ENCODE peak calls at places on chromosome 20, in eight cellular contexts. I is omental fat pad; K is cardiac septum; V is stimulated activated CD4-positive, alpha-beta T cell treated with anti-CD3 and anti-CD28 coated beads, Interleukin-1b, Interleukin-23, amount 100 ng/mL, for 24 hours; E is GM13977; A is amniotic stem cell; J is HL-60; H is right lobe of liver. W is an unnamed sample.

GRCh38 chr20:51860015-51860882 is 57.9 kb upstream of the SALL4 start:
- DNase-seq in A (no peak), I (no peak), V (no peak), K (no peak), E (no peak), H (no peak), J (no peak), W (no peak)

GRCh38 chr20:57048027-57048869 is 218.2 kb downstream of the BMP7 start:
- DNase-seq in V (peak), A (no peak), J (peak), I (no peak), H (no peak), K (no peak), E (peak), W (peak)

GRCh38 chr20:45229264-45230056 is 8.3 kb downstream of the SEMG2 start:
- DNase-seq in E (no peak), I (no peak), H (no peak), A (no peak), K (no peak), V (peak), J (peak), W (no peak)

GRCh38 chr20:45300961-45301360 is 5.7 kb upstream of the RBPJL start:
- DNase-seq in V (peak), A (no peak), E (peak), J (no peak), K (no peak), I (no peak), H (no peak), W (no peak)

GRCh38 chr20:49630396-49630951 is 62.5 kb upstream of the PTGIS start:
- DNase-seq in V (no peak), E (peak), K (no peak), A (no peak), H (no peak), J (no peak), I (no peak), W (no peak)

GRCh38 chr20:13279171-13279570 is 58.1 kb downstream of the ISM1 start:
- DNase-seq in E (no peak), I (no peak), H (no peak), V (no peak), A (no peak), J (no peak), K (no peak), W (no peak)

GRCh38 chr20:24977797-24978196 is 14.8 kb downstream of the APMAP start:
- DNase-seq in A (no peak), J (no peak), K (peak), H (peak), V (no peak), I (no peak), E (no peak), W (peak)

GRCh38 chr20:12598894-12599293 is 409.9 kb upstream of the SPTLC3 start:
- DNase-seq in V (no peak), J (no peak), I (no peak), A (no peak), K (no peak), H (no peak), E (no peak), W (no peak)

GRCh38 chr20:57897156-57897874 is 187.5 kb upstream of the PMEPA1 start:
- DNase-seq in V (no peak), J (no peak), A (no peak), K (peak), E (no peak), H (peak), I (no peak), W (peak)

GRCh38 chr20:57008217-57008616 is 258.2 kb downstream of the BMP7 start:
- DNase-seq in V (no peak), K (no peak), I (no peak), E (no peak), A (no peak), H (no peak), J (no peak), W (no peak)

GRCh38 chr20:10487354-10488115 is 52.4 kb downstream of the SLX4IP start:
- DNase-seq in V (no peak), E (no peak), A (no peak), I (no peak), J (peak), H (no peak), K (no peak), W (no peak)

GRCh38 chr20:17657079-17657825 is 24.8 kb downstream of the RRBP1 start:
- DNase-seq in I (no peak), E (no peak), V (no peak), K (peak), A (no peak), J (no peak), H (no peak), W (peak)

GRCh38 chr20:6122111-6122872 is 538 bp downstream of the FERMT1 start:
- DNase-seq in A (no peak), K (no peak), E (no peak), J (no peak), I (no peak), H (no peak), V (no peak), W (no peak)

W was measured in sigmoid colon.